ENCODE peak calls at places on chromosomes 5 and 9, in eight cellular contexts. W, G, Z, M, Q, P, H and V are unnamed samples.

GRCh38 chr5:107672212-107673105 is 1.7 kb upstream of the EFNA5 start:
- DNase-seq in W (peak), G (peak), Z (peak), M (peak), Q (peak), P (peak), H (peak), V (peak)

GRCh38 chr9:119771336-119771735 is 402.1 kb upstream of the BRINP1 start:
- DNase-seq in W (no peak), G (no peak), Z (no peak), M (peak), Q (no peak), P (no peak), H (peak), V (peak)

GRCh38 chr9:37678789-37679273 is 28.1 kb downstream of the FRMPD1 start:
- DNase-seq in W (no peak), G (no peak), Z (no peak), M (no peak), Q (peak), P (no peak), H (peak), V (no peak)

GRCh38 chr5:27788184-27788583 is 749.8 kb upstream of the CDH9 start:
- DNase-seq in W (no peak), G (no peak), Z (no peak), M (no peak), Q (no peak), P (no peak), H (no peak), V (no peak)

GRCh38 chr5:84281383-84281782 is 103.3 kb downstream of the EDIL3 start:
- DNase-seq in W (no peak), G (no peak), Z (no peak), M (no peak), Q (no peak), P (no peak), H (no peak), V (no peak)

GRCh38 chr5:109707531-109707930 is 17.8 kb downstream of the MAN2A1 start:
- DNase-seq in W (no peak), G (no peak), Z (no peak), M (no peak), Q (no peak), P (no peak), H (no peak), V (no peak)

GRCh38 chr9:32394381-32395049 is 10.1 kb downstream of the ACO1 start:
- DNase-seq in W (no peak), G (no peak), Z (no peak), M (peak), Q (peak), P (no peak), H (no peak), V (peak)

GRCh38 chr9:35790385-35791291 is 753 bp upstream of the NPR2 start:
- DNase-seq in W (peak), G (peak), Z (peak), M (peak), Q (peak), P (peak), H (peak), V (peak)

GRCh38 chr5:111063709-111064322 is 7.7 kb upstream of the TSLP start:
- DNase-seq in W (no peak), G (peak), Z (no peak), M (peak), Q (no peak), P (peak), H (peak), V (peak)

GRCh38 chr9:134807726-134808125 is 72.9 kb upstream of the FCN2 start:
- DNase-seq in W (no peak), G (no peak), Z (no peak), M (no peak), Q (no peak), P (no peak), H (no peak), V (no peak)

GRCh38 chr9:81086421-81086820 is 602.9 kb downstream of the TLE1 start:
- DNase-seq in W (no peak), G (no peak), Z (no peak), M (no peak), Q (no peak), P (no peak), H (no peak), V (no peak)

GRCh38 chr5:135272311-135272805 is 126.7 kb downstream of the MACROH2A1 start:
- DNase-seq in W (no peak), G (no peak), Z (no peak), M (no peak), Q (no peak), P (no peak), H (no peak), V (no peak)

GRCh38 chr5:143749581-143750204 is 62.3 kb upstream of the HMHB1 start:
- DNase-seq in W (no peak), G (no peak), Z (no peak), M (no peak), Q (no peak), P (no peak), H (no peak), V (no peak)

GRCh38 chr9:4706971-4707622 is 27.7 kb downstream of the CDC37L1 start:
- DNase-seq in W (no peak), G (no peak), Z (no peak), M (no peak), Q (no peak), P (no peak), H (no peak), V (no peak)

GRCh38 chr5:177086918-177087706 is 397 bp downstream of the FGFR4 start:
- DNase-seq in W (peak), G (peak), Z (peak), M (peak), Q (peak), P (peak), H (peak), V (peak)

GRCh38 chr5:17727212-17727611 is 93.0 kb downstream of the TAF11L14 start:
- DNase-seq in W (no peak), G (no peak), Z (no peak), M (no peak), Q (no peak), P (no peak), H (peak), V (no peak)

GRCh38 chr9:9170735-9171134 is 1371.2 kb upstream of the DMAC1 start:
- DNase-seq in W (no peak), G (no peak), Z (no peak), M (no peak), Q (no peak), P (no peak), H (peak), V (no peak)

GRCh38 chr5:157049605-157050004 is 9.3 kb downstream of the HAVCR1 start:
- DNase-seq in W (no peak), G (peak), Z (no peak), M (peak), Q (peak), P (peak), H (no peak), V (peak)